ENCODE peak calls at places on chromosomes 11 and 22, in four cellular contexts. One of them, this sample, is unnamed.

GRCh38 chr11:111411456-111411855 is 32.4 kb upstream of the POU2AF1 start:
- DNase-seq in CD4-positive, alpha-beta T cell: no peak
- DNase-seq in IMR-90: no peak
- DNase-seq in upper lobe of right lung: no peak
- DNase-seq in this sample: no peak

GRCh38 chr11:61684870-61685610 is 4.8 kb downstream of the DAGLA start:
- DNase-seq in IMR-90: peak; percentile 54
- DNase-seq in CD4-positive, alpha-beta T cell: no peak
- DNase-seq in upper lobe of right lung: no peak
- DNase-seq in this sample: no peak

GRCh38 chr11:12235549-12235944 is 125.2 kb downstream of the MICAL2 start:
- DNase-seq in IMR-90: peak; percentile 34
- DNase-seq in upper lobe of right lung: no peak
- DNase-seq in CD4-positive, alpha-beta T cell: no peak
- DNase-seq in this sample: no peak

GRCh38 chr11:69645801-69646492 is 5.0 kb downstream of the CCND1 start:
- DNase-seq in IMR-90: no peak
- DNase-seq in CD4-positive, alpha-beta T cell: no peak
- DNase-seq in upper lobe of right lung: peak; percentile 52
- DNase-seq in this sample: no peak

GRCh38 chr11:68328374-68329091 is 16.1 kb downstream of the LRP5 start:
- DNase-seq in IMR-90: no peak
- DNase-seq in CD4-positive, alpha-beta T cell: no peak
- DNase-seq in upper lobe of right lung: no peak
- DNase-seq in this sample: peak; percentile 63

GRCh38 chr11:83721286-83721685 is 435.1 kb upstream of the CCDC90B start:
- DNase-seq in CD4-positive, alpha-beta T cell: no peak
- DNase-seq in IMR-90: peak; percentile 8
- DNase-seq in upper lobe of right lung: no peak
- DNase-seq in this sample: no peak

GRCh38 chr11:122308286-122308685 is 192.3 kb upstream of the BLID start:
- DNase-seq in CD4-positive, alpha-beta T cell: no peak
- DNase-seq in upper lobe of right lung: no peak
- DNase-seq in IMR-90: no peak
- DNase-seq in this sample: no peak

GRCh38 chr11:126630488-126630887 is 275.0 kb downstream of the ST3GAL4 start:
- DNase-seq in upper lobe of right lung: no peak
- DNase-seq in CD4-positive, alpha-beta T cell: no peak
- DNase-seq in IMR-90: no peak
- DNase-seq in this sample: no peak

GRCh38 chr11:114149689-114150407 is 90.3 kb downstream of the ZBTB16 start:
- DNase-seq in IMR-90: no peak
- DNase-seq in upper lobe of right lung: no peak
- DNase-seq in CD4-positive, alpha-beta T cell: no peak
- DNase-seq in this sample: no peak

GRCh38 chr11:88520391-88520790 is 182.9 kb upstream of the CTSC start:
- DNase-seq in CD4-positive, alpha-beta T cell: no peak
- DNase-seq in upper lobe of right lung: no peak
- DNase-seq in IMR-90: peak; percentile 49
- DNase-seq in this sample: no peak

GRCh38 chr11:6206456-6207180 is 1.3 kb downstream of the C11orf42 start:
- DNase-seq in upper lobe of right lung: no peak
- DNase-seq in IMR-90: no peak
- DNase-seq in CD4-positive, alpha-beta T cell: no peak
- DNase-seq in this sample: no peak

GRCh38 chr11:14364322-14364721 is 5.3 kb upstream of the RRAS2 start:
- DNase-seq in CD4-positive, alpha-beta T cell: no peak
- DNase-seq in IMR-90: peak; percentile 38
- DNase-seq in upper lobe of right lung: no peak
- DNase-seq in this sample: no peak

DNA sequence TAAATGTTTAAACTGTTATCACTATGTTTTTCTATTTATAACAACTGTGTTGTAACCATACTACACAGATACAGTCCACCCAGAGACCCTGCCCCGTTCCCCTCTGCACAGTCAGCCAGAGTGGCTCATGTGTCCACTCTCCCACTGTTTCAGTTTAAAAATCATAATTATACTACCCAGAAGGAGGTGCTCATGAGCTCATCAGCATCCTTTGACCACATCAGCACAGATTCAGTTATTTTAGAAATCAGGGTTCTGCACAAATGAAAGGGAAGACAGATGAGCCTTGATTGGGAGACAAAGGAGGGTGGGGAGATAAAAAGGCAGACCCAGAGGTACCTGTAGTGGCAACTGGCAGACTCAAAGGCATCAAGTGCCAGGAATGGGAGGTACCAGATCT is 124.3 kb downstream of the RCN1 start:
- DNase-seq in IMR-90: no peak
- DNase-seq in upper lobe of right lung: no peak
- DNase-seq in CD4-positive, alpha-beta T cell: no peak
- DNase-seq in this sample: no peak
- TF ChIP-seq CTCF in IMR-90: no peak
- TF ChIP-seq CTCF in upper lobe of right lung: no peak
- TF ChIP-seq CTCF in CD4-positive, alpha-beta T cell: no peak
- TF ChIP-seq CTCF in this sample: no peak

GRCh38 chr11:130644187-130644586 is 195.7 kb downstream of the ADAMTS15 start:
- DNase-seq in CD4-positive, alpha-beta T cell: no peak
- DNase-seq in IMR-90: no peak
- DNase-seq in upper lobe of right lung: no peak
- DNase-seq in this sample: no peak
- TF ChIP-seq CTCF in CD4-positive, alpha-beta T cell: no peak
- TF ChIP-seq CTCF in IMR-90: no peak
- TF ChIP-seq CTCF in upper lobe of right lung: no peak
- TF ChIP-seq CTCF in this sample: no peak

GRCh38 chr11:76670475-76671235 is at the start of gene LRRC32:
- DNase-seq in CD4-positive, alpha-beta T cell: no peak
- DNase-seq in upper lobe of right lung: peak; percentile 79
- DNase-seq in IMR-90: no peak
- DNase-seq in this sample: no peak
- TF ChIP-seq CTCF in CD4-positive, alpha-beta T cell: no peak
- TF ChIP-seq CTCF in upper lobe of right lung: peak; percentile 24
- TF ChIP-seq CTCF in IMR-90: no peak
- TF ChIP-seq CTCF in this sample: peak; percentile 38

GRCh38 chr11:133911169-133911568 is 45.6 kb downstream of the IGSF9B start:
- DNase-seq in upper lobe of right lung: no peak
- DNase-seq in CD4-positive, alpha-beta T cell: no peak
- DNase-seq in IMR-90: no peak
- DNase-seq in this sample: no peak
- TF ChIP-seq CTCF in upper lobe of right lung: no peak
- TF ChIP-seq CTCF in CD4-positive, alpha-beta T cell: no peak
- TF ChIP-seq CTCF in IMR-90: no peak
- TF ChIP-seq CTCF in this sample: peak; percentile 35

GRCh38 chr22:23153994-23154393 is 8.7 kb downstream of the RAB36 start:
- DNase-seq in IMR-90: no peak
- DNase-seq in CD4-positive, alpha-beta T cell: no peak
- DNase-seq in upper lobe of right lung: no peak
- DNase-seq in this sample: no peak

GRCh38 chr22:23156286-23156685 is 11.0 kb downstream of the RAB36 start:
- DNase-seq in IMR-90: no peak
- DNase-seq in upper lobe of right lung: no peak
- DNase-seq in CD4-positive, alpha-beta T cell: no peak
- DNase-seq in this sample: no peak

GRCh38 chr22:23155831-23156230 is 10.6 kb downstream of the RAB36 start:
- DNase-seq in upper lobe of right lung: no peak
- DNase-seq in IMR-90: no peak
- DNase-seq in CD4-positive, alpha-beta T cell: no peak
- DNase-seq in this sample: no peak

GRCh38 chr22:23154461-23154860 is 9.2 kb downstream of the RAB36 start:
- DNase-seq in upper lobe of right lung: no peak
- DNase-seq in IMR-90: no peak
- DNase-seq in CD4-positive, alpha-beta T cell: no peak
- DNase-seq in this sample: no peak

GRCh38 chr22:23155143-23155542 is 9.9 kb downstream of the RAB36 start:
- DNase-seq in upper lobe of right lung: no peak
- DNase-seq in IMR-90: no peak
- DNase-seq in CD4-positive, alpha-beta T cell: no peak
- DNase-seq in this sample: no peak
- TF ChIP-seq CTCF in upper lobe of right lung: no peak
- TF ChIP-seq CTCF in IMR-90: no peak
- TF ChIP-seq CTCF in CD4-positive, alpha-beta T cell: no peak
- TF ChIP-seq CTCF in this sample: no peak

GRCh38 chr22:34800265-34800664 is 265.7 kb upstream of the ISX start:
- DNase-seq in upper lobe of right lung: no peak
- DNase-seq in IMR-90: no peak
- DNase-seq in CD4-positive, alpha-beta T cell: no peak
- DNase-seq in this sample: no peak

GRCh38 chr22:34798605-34799004 is 267.4 kb upstream of the ISX start:
- DNase-seq in upper lobe of right lung: no peak
- DNase-seq in CD4-positive, alpha-beta T cell: no peak
- DNase-seq in IMR-90: no peak
- DNase-seq in this sample: no peak

GRCh38 chr22:34801221-34801620 is 264.7 kb upstream of the ISX start:
- DNase-seq in upper lobe of right lung: no peak
- DNase-seq in IMR-90: no peak
- DNase-seq in CD4-positive, alpha-beta T cell: no peak
- DNase-seq in this sample: no peak

GRCh38 chr22:34808618-34809017 is 257.3 kb upstream of the ISX start:
- DNase-seq in CD4-positive, alpha-beta T cell: no peak
- DNase-seq in upper lobe of right lung: no peak
- DNase-seq in IMR-90: no peak
- DNase-seq in this sample: no peak

DNA sequence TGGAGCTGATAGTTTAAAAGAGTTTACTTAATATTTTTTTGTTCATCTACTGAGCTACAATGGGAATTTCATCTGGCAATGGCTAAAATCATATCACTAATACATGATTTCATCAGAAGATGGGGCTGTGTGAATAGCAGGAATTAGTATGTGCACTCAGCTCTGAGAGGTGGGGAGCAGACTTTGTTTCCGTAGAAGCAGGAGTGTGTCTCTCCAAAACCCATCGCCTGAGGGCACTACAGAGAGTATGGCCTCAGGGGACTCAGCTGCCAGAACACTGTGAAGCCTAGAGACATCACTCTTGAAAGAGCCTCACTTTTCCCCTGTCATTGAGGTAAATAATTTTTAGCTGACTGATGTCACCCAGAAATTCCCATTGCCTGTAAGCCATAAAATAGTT is 261.4 kb upstream of the ISX start:
- DNase-seq in IMR-90: no peak
- DNase-seq in CD4-positive, alpha-beta T cell: no peak
- DNase-seq in upper lobe of right lung: no peak
- DNase-seq in this sample: no peak
- TF ChIP-seq CTCF in IMR-90: no peak
- TF ChIP-seq CTCF in CD4-positive, alpha-beta T cell: no peak
- TF ChIP-seq CTCF in upper lobe of right lung: no peak
- TF ChIP-seq CTCF in this sample: no peak

DNA sequence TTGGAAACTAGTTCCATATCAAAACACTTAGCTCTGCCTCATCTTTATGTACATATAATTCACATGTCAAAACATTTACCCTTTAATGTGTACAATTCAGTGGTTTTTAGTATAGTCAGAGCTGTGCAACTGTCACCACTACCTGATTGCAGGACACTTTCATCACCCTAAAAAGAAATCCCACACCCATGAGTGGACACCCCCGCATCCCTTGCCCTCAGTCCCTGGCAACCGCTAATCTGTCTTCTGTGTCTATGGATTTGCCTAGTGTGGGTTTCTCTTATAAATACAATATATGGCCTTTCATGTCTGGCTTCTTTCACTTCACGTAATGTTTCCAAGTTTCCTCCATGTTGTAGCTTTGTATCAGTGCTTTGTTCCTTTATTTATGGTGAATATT is 8.6 kb upstream of the EMID1 start:
- DNase-seq in CD4-positive, alpha-beta T cell: no peak
- DNase-seq in IMR-90: no peak
- DNase-seq in upper lobe of right lung: peak; percentile 1
- DNase-seq in this sample: no peak
- TF ChIP-seq CTCF in CD4-positive, alpha-beta T cell: no peak
- TF ChIP-seq CTCF in IMR-90: no peak
- TF ChIP-seq CTCF in upper lobe of right lung: no peak
- TF ChIP-seq CTCF in this sample: no peak

DNA sequence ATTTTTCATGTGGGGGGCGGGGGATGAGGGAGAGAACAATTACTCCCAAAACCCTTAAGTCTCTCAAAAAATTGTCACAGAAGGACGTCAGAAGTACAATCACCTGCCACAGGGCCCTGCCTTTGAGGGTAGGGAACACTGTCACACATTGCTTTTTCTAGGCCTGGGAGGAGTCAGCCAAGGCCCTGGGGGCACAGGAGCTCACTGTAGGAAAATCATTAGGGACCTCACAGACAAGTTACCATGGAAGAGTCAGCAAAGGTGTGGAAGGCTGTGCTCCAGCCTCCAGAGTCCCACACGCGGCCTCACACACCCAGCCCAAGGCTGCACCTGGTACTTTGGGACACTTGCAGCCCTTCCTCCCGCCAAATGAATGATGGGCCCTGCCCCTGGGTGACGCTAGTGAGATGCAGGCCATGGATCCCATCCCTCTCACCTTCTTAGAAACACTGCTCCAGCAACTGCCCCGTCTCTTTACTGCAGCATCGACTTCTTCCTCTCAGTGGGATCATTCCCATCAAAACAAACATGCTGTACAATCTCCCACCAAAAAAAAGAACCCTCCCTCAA is 3.3 kb downstream of the PLEKHA7 start:
- DNase-seq in upper lobe of right lung: no peak
- DNase-seq in IMR-90: no peak
- DNase-seq in CD4-positive, alpha-beta T cell: no peak
- DNase-seq in this sample: no peak
- TF ChIP-seq CTCF in upper lobe of right lung: no peak
- TF ChIP-seq CTCF in IMR-90: no peak
- TF ChIP-seq CTCF in CD4-positive, alpha-beta T cell: no peak
- TF ChIP-seq CTCF in this sample: no peak

DNA sequence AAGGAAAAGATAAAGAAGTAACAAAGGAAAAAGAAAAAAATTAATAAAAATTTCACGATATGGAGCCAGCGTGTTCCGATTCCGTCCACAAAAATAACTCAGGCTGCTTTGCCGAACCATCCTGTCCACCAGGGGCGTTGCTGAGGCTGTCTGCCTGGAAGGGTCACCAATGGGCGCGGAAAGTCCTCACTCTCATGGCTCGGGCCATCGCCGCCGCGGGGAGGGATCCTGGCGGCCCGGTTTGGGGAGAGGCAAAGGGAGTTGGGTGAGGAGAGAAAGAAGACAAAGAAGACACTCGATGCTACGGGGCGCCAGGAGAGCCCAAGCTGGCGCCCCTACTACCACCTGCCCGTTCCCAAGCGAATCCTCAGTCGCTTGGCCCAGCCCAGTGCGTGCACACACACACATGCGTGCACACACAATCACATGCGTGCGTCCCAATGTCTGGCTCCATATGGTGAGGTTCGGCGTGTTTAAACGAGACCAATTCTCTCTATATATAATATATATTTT is 5.6 kb upstream of the PYGM start:
- DNase-seq in CD4-positive, alpha-beta T cell: no peak
- DNase-seq in IMR-90: no peak
- DNase-seq in upper lobe of right lung: peak; percentile 60
- DNase-seq in this sample: no peak
- TF ChIP-seq CTCF in CD4-positive, alpha-beta T cell: peak; percentile 22
- TF ChIP-seq CTCF in IMR-90: no peak
- TF ChIP-seq CTCF in upper lobe of right lung: no peak
- TF ChIP-seq CTCF in this sample: peak; percentile 39